ENCODE peak calls at places on chromosomes 2 and 18, in ten cellular contexts. Y is foreskin fibroblast, O is cardiac muscle cell, R is thyroid gland, J is breast epithelium, Q is HFF-Myc, Z is osteocyte, E is spleen, K is neural crest cell, T is fibroblast of pulmonary artery. U is an unnamed sample.

GRCh38 chr2:43265006-43265770 is 38.8 kb upstream of the ZFP36L2 start:
- DNase-seq in Y (no peak), O (peak), R (peak), J (no peak), Q (no peak), Z (no peak), E (no peak), K (no peak), T (no peak), U (no peak)

GRCh38 chr2:155389224-155389623 is 690.7 kb downstream of the KCNJ3 start:
- DNase-seq in Y (no peak), O (no peak), R (no peak), J (no peak), Q (no peak), Z (no peak), E (no peak), K (no peak), T (no peak), U (no peak)

GRCh38 chr2:97691166-97691565 is 21.7 kb downstream of the C2orf92 start:
- DNase-seq in Y (no peak), O (no peak), R (no peak), J (no peak), Q (no peak), Z (peak), E (no peak), K (no peak), T (no peak), U (no peak)

GRCh38 chr2:150617351-150617750 is 129.9 kb upstream of the RND3 start:
- DNase-seq in Y (no peak), O (no peak), R (no peak), J (no peak), Q (no peak), Z (no peak), E (no peak), K (no peak), T (no peak), U (no peak)

GRCh38 chr18:70233974-70234373 is 28.5 kb upstream of the RTTN start:
- DNase-seq in Y (no peak), O (no peak), R (no peak), J (no peak), Q (no peak), Z (no peak), E (no peak), K (no peak), T (no peak), U (no peak)

GRCh38 chr2:40721595-40721994 is 269.7 kb upstream of the SLC8A1 start:
- DNase-seq in Y (peak), O (no peak), R (no peak), J (no peak), Q (peak), Z (no peak), E (no peak), K (no peak), T (no peak), U (no peak)

GRCh38 chr2:30994227-30995056 is 143.8 kb downstream of the GALNT14 start:
- DNase-seq in Y (no peak), O (no peak), R (no peak), J (no peak), Q (no peak), Z (no peak), E (no peak), K (no peak), T (no peak), U (no peak)

GRCh38 chr2:189367343-189367742 is 73.9 kb upstream of the WDR75 start:
- DNase-seq in Y (no peak), O (no peak), R (no peak), J (no peak), Q (no peak), Z (no peak), E (no peak), K (no peak), T (no peak), U (no peak)

GRCh38 chr2:217725409-217725808 is 277.4 kb downstream of the TNS1 start:
- DNase-seq in Y (no peak), O (no peak), R (no peak), J (no peak), Q (no peak), Z (no peak), E (no peak), K (no peak), T (no peak), U (no peak)

GRCh38 chr2:23541453-23542334 is 156.7 kb downstream of the KLHL29 start:
- DNase-seq in Y (no peak), O (no peak), R (no peak), J (no peak), Q (no peak), Z (no peak), E (no peak), K (no peak), T (no peak), U (no peak)

GRCh38 chr18:51070545-51070944 is 40.5 kb downstream of the SMAD4 start:
- DNase-seq in Y (peak), O (no peak), R (no peak), J (no peak), Q (peak), Z (no peak), E (no peak), K (no peak), T (peak), U (no peak)

GRCh38 chr2:105803773-105804172 is 59.1 kb downstream of the NCK2 start:
- DNase-seq in Y (no peak), O (no peak), R (no peak), J (no peak), Q (no peak), Z (no peak), E (no peak), K (no peak), T (no peak), U (no peak)

GRCh38 chr2:234533631-234534030 is 36.8 kb upstream of the ARL4C start:
- DNase-seq in Y (no peak), O (no peak), R (no peak), J (no peak), Q (no peak), Z (no peak), E (no peak), K (peak), T (no peak), U (no peak)

GRCh38 chr2:56009758-56010534 is 86.4 kb upstream of the EFEMP1 start:
- DNase-seq in Y (peak), O (peak), R (no peak), J (no peak), Q (no peak), Z (no peak), E (no peak), K (no peak), T (peak), U (no peak)
- TF ChIP-seq CTCF in Y (peak), O (peak), R (peak), J (peak), Q (peak), Z (peak), E (peak), K (peak), T (peak), U (peak)

GRCh38 chr2:74474899-74475298 is 2.4 kb upstream of the MRPL53 start:
- DNase-seq in Y (no peak), O (no peak), R (no peak), J (no peak), Q (no peak), Z (no peak), E (peak), K (no peak), T (no peak), U (no peak)
- TF ChIP-seq CTCF in Y (peak), O (peak), R (no peak), J (no peak), Q (peak), Z (peak), E (no peak), K (peak), T (peak), U (peak)

DNA sequence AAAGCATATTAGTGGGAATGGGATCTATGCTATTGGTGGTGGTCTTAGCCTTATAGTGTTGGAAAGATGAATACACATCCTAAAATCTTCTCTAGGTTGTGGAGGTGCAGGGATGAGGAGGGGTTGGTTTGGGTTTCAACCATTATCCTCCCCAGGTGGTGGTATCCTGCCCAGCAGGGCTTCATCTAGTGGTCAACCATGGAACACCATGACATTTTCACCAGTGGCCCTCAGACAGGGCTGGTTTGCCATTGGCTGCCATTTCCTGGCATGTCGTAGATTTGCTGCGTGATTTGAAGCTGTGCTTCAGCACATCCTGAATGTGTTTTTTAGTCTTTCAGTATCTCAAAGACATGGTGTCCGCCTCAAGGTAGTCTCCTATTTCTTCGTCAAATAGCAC is 391.2 kb upstream of the HNRNPA3 start:
- DNase-seq in Y (no peak), O (no peak), R (no peak), J (no peak), Q (no peak), Z (no peak), E (no peak), K (no peak), T (no peak), U (no peak)
- TF ChIP-seq CTCF in Y (no peak), O (no peak), R (no peak), J (no peak), Q (no peak), Z (no peak), E (no peak), K (no peak), T (no peak), U (no peak)

GRCh38 chr2:151658081-151658480 is 76.2 kb downstream of the NEB start:
- DNase-seq in Y (no peak), O (no peak), R (no peak), J (no peak), Q (no peak), Z (no peak), E (no peak), K (no peak), T (no peak), U (no peak)

GRCh38 chr2:151654085-151654484 is 80.2 kb downstream of the NEB start:
- DNase-seq in Y (no peak), O (no peak), R (no peak), J (no peak), Q (no peak), Z (no peak), E (no peak), K (no peak), T (no peak), U (no peak)

GRCh38 chr2:151657667-151658076 is 76.6 kb downstream of the NEB start:
- DNase-seq in Y (no peak), O (no peak), R (no peak), J (no peak), Q (no peak), Z (no peak), E (no peak), K (no peak), T (no peak), U (no peak)

GRCh38 chr2:151655663-151656398 is 78.4 kb downstream of the NEB start:
- DNase-seq in Y (no peak), O (no peak), R (no peak), J (no peak), Q (no peak), Z (no peak), E (no peak), K (no peak), T (no peak), U (no peak)

GRCh38 chr2:151654891-151655290 is 79.4 kb downstream of the NEB start:
- DNase-seq in Y (no peak), O (no peak), R (no peak), J (no peak), Q (no peak), Z (no peak), E (no peak), K (no peak), T (no peak), U (no peak)
- TF ChIP-seq CTCF in Y (no peak), O (no peak), R (no peak), J (no peak), Q (no peak), Z (no peak), E (no peak), K (no peak), T (no peak), U (no peak)

DNA sequence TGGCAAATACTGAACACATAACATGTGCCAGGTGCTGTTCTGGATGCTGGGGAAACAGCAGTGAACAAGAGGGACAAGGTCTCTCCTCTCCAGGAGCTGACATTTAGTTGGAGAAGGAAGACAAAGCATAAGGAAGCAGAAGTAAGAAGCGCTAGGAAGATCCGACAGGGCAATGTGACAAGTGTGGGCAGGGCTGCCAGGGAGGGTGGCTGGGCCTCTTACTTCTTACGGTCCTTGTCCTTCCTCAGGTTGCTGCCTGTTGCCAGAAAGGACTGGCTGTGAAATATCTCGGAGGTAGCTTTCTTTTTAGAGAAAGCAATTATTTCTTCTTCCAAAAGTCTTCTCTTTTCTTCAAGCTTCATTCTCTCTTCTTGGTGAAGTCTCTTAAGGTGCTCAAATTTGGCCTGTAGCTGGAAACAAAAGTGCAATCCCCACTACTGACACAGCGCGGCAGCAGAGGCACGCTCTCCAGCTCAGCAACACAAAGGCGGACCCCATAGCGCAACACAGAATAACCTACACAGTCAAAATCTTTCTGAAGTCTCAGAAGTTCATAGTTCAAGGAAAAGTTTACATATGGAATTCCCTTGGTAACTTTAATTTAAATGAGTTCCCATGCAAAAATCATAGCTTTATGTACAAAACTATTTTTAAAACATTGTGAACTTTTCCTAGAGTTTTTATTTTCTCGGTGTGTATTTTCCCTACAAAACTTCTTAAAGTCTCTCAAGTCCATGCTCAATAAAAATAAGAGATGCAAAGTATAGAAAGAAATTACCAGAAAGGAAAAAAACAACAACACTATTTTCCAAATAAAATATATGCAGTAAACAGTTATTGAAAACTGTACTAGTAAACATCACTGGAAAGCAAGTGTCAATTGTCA is 67.7 kb downstream of the SEPTIN10 start:
- DNase-seq in Y (peak), O (peak), R (peak), J (peak), Q (peak), Z (no peak), E (no peak), K (peak), T (peak), U (no peak)
- TF ChIP-seq CTCF in Y (peak), O (peak), R (peak), J (peak), Q (peak), Z (peak), E (peak), K (peak), T (peak), U (peak)

DNA sequence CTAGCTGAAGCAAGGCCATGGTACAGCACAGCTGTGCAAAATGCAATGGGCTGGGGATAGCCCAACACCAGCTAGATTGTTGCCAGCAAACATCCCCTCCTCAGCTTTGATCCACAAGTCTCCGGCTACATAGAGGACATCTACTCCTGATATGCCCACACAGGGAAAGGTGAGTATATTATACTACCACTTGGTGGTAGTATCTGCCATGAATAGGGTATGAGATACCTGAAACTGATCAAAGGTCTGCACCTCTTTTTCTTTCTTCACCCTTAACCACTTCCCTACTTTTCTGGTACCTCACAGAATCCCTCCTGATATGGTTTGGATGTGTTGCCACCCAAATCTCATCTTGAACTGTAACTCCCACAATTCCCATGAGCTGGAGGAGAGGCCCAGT is 279.8 kb downstream of the TXNL1 start:
- DNase-seq in Y (no peak), O (no peak), R (no peak), J (no peak), Q (no peak), Z (no peak), E (no peak), K (no peak), T (no peak), U (no peak)
- TF ChIP-seq CTCF in Y (no peak), O (no peak), R (peak), J (no peak), Q (no peak), Z (no peak), E (no peak), K (no peak), T (no peak), U (peak)

GRCh38 chr2:148812306-148812705 is 62.7 kb upstream of the KIF5C start:
- DNase-seq in Y (peak), O (no peak), R (peak), J (no peak), Q (no peak), Z (no peak), E (no peak), K (no peak), T (peak), U (peak)

GRCh38 chr2:148814853-148815419 is 60.1 kb upstream of the KIF5C start:
- DNase-seq in Y (no peak), O (no peak), R (peak), J (no peak), Q (no peak), Z (no peak), E (no peak), K (no peak), T (peak), U (no peak)

GRCh38 chr2:148814143-148814852 is 60.7 kb upstream of the KIF5C start:
- DNase-seq in Y (peak), O (no peak), R (no peak), J (no peak), Q (no peak), Z (no peak), E (no peak), K (no peak), T (peak), U (peak)

GRCh38 chr2:148816176-148816575 is 58.9 kb upstream of the KIF5C start:
- DNase-seq in Y (no peak), O (no peak), R (no peak), J (no peak), Q (no peak), Z (no peak), E (no peak), K (no peak), T (no peak), U (no peak)

GRCh38 chr2:148813603-148814065 is 61.4 kb upstream of the KIF5C start:
- DNase-seq in Y (no peak), O (no peak), R (no peak), J (no peak), Q (no peak), Z (no peak), E (peak), K (no peak), T (no peak), U (no peak)
- TF ChIP-seq CTCF in Y (no peak), O (no peak), R (no peak), J (no peak), Q (no peak), Z (no peak), E (peak), K (no peak), T (no peak), U (peak)

DNA sequence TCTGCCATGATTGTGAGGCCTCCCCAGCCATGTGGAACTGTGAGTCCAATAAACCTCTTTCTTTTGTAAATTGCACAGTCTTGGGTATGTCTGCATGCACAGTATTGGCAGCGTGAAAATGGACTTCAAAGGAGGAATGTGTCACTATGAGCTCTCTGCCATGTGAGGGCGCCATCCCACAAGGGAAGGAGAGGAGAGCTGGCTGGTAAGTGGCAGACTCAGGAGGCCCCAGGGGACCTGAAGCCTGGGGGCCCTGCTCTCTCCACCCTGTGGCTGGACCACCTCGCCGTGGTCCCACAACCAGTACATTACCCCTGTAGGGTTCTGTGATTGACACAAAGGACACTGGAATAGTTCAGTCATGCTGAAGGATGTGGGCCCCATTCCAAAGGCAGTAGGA is 122.1 kb downstream of the RPIA start:
- DNase-seq in Y (no peak), O (no peak), R (no peak), J (no peak), Q (no peak), Z (no peak), E (no peak), K (no peak), T (peak), U (no peak)
- TF ChIP-seq CTCF in Y (no peak), O (no peak), R (no peak), J (no peak), Q (no peak), Z (no peak), E (no peak), K (no peak), T (peak), U (peak)

U was measured in epithelial cell of proximal tubule.